ENCODE peak calls at places on chromosomes 4 and X, in eight cellular contexts. One of them, this sample, is unnamed.

GRCh38 chr4:141713771-141714445 is 77.5 kb downstream of the IL15 start:
- DNase-seq in fibroblast of pulmonary artery: peak
- DNase-seq in Jurkat, Clone E6-1: no peak
- DNase-seq in trophoblast cell: no peak
- DNase-seq in activated naive CD8-positive, alpha-beta T cell treated with anti-CD3 and anti-CD28 coated beads for 36 hours: no peak
- DNase-seq in stimulated activated CD4-positive, alpha-beta T cell treated with anti-CD3 and anti-CD28 coated beads, Interleukin-1b, Interleukin-23, amount 100 ng/mL, for 48 hours: no peak
- DNase-seq in upper lobe of right lung: no peak
- DNase-seq in activated naive CD4-positive, alpha-beta T cell treated with anti-CD3 and anti-CD28 coated beads for 36 hours: no peak
- DNase-seq in this sample: no peak

GRCh38 chr4:141016117-141016798 is 117.0 kb downstream of the RNF150 start:
- DNase-seq in fibroblast of pulmonary artery: no peak
- DNase-seq in Jurkat, Clone E6-1: no peak
- DNase-seq in trophoblast cell: no peak
- DNase-seq in activated naive CD8-positive, alpha-beta T cell treated with anti-CD3 and anti-CD28 coated beads for 36 hours: no peak
- DNase-seq in stimulated activated CD4-positive, alpha-beta T cell treated with anti-CD3 and anti-CD28 coated beads, Interleukin-1b, Interleukin-23, amount 100 ng/mL, for 48 hours: no peak
- DNase-seq in upper lobe of right lung: no peak
- DNase-seq in activated naive CD4-positive, alpha-beta T cell treated with anti-CD3 and anti-CD28 coated beads for 36 hours: no peak
- DNase-seq in this sample: no peak

GRCh38 chr4:157048248-157048647 is 27.7 kb upstream of the GLRB start:
- DNase-seq in fibroblast of pulmonary artery: peak
- DNase-seq in Jurkat, Clone E6-1: no peak
- DNase-seq in trophoblast cell: no peak
- DNase-seq in activated naive CD8-positive, alpha-beta T cell treated with anti-CD3 and anti-CD28 coated beads for 36 hours: no peak
- DNase-seq in stimulated activated CD4-positive, alpha-beta T cell treated with anti-CD3 and anti-CD28 coated beads, Interleukin-1b, Interleukin-23, amount 100 ng/mL, for 48 hours: no peak
- DNase-seq in upper lobe of right lung: no peak
- DNase-seq in activated naive CD4-positive, alpha-beta T cell treated with anti-CD3 and anti-CD28 coated beads for 36 hours: no peak
- DNase-seq in this sample: no peak

GRCh38 chr4:1622956-1623355 is 61.2 kb downstream of the FAM53A start:
- DNase-seq in fibroblast of pulmonary artery: no peak
- DNase-seq in Jurkat, Clone E6-1: no peak
- DNase-seq in trophoblast cell: no peak
- DNase-seq in activated naive CD8-positive, alpha-beta T cell treated with anti-CD3 and anti-CD28 coated beads for 36 hours: no peak
- DNase-seq in stimulated activated CD4-positive, alpha-beta T cell treated with anti-CD3 and anti-CD28 coated beads, Interleukin-1b, Interleukin-23, amount 100 ng/mL, for 48 hours: no peak
- DNase-seq in upper lobe of right lung: no peak
- DNase-seq in activated naive CD4-positive, alpha-beta T cell treated with anti-CD3 and anti-CD28 coated beads for 36 hours: no peak
- DNase-seq in this sample: no peak

GRCh38 chrX:55489315-55490009 is at the start of gene USP51:
- DNase-seq in fibroblast of pulmonary artery: peak
- DNase-seq in Jurkat, Clone E6-1: no peak
- DNase-seq in trophoblast cell: peak
- DNase-seq in activated naive CD8-positive, alpha-beta T cell treated with anti-CD3 and anti-CD28 coated beads for 36 hours: peak
- DNase-seq in stimulated activated CD4-positive, alpha-beta T cell treated with anti-CD3 and anti-CD28 coated beads, Interleukin-1b, Interleukin-23, amount 100 ng/mL, for 48 hours: peak
- DNase-seq in upper lobe of right lung: peak
- DNase-seq in activated naive CD4-positive, alpha-beta T cell treated with anti-CD3 and anti-CD28 coated beads for 36 hours: peak
- DNase-seq in this sample: no peak

GRCh38 chr4:2937146-2937857 is 25.9 kb downstream of the NOP14 start:
- DNase-seq in fibroblast of pulmonary artery: no peak
- DNase-seq in Jurkat, Clone E6-1: no peak
- DNase-seq in trophoblast cell: peak
- DNase-seq in activated naive CD8-positive, alpha-beta T cell treated with anti-CD3 and anti-CD28 coated beads for 36 hours: no peak
- DNase-seq in stimulated activated CD4-positive, alpha-beta T cell treated with anti-CD3 and anti-CD28 coated beads, Interleukin-1b, Interleukin-23, amount 100 ng/mL, for 48 hours: no peak
- DNase-seq in upper lobe of right lung: peak
- DNase-seq in activated naive CD4-positive, alpha-beta T cell treated with anti-CD3 and anti-CD28 coated beads for 36 hours: no peak
- DNase-seq in this sample: peak

GRCh38 chr4:153083447-153083921 is 120.8 kb upstream of the TRIM2 start:
- DNase-seq in fibroblast of pulmonary artery: peak
- DNase-seq in Jurkat, Clone E6-1: peak
- DNase-seq in trophoblast cell: peak
- DNase-seq in activated naive CD8-positive, alpha-beta T cell treated with anti-CD3 and anti-CD28 coated beads for 36 hours: peak
- DNase-seq in stimulated activated CD4-positive, alpha-beta T cell treated with anti-CD3 and anti-CD28 coated beads, Interleukin-1b, Interleukin-23, amount 100 ng/mL, for 48 hours: peak
- DNase-seq in upper lobe of right lung: no peak
- DNase-seq in activated naive CD4-positive, alpha-beta T cell treated with anti-CD3 and anti-CD28 coated beads for 36 hours: peak
- DNase-seq in this sample: no peak

GRCh38 chr4:176838611-176839411 is 46.1 kb upstream of the VEGFC start:
- DNase-seq in fibroblast of pulmonary artery: peak
- DNase-seq in Jurkat, Clone E6-1: no peak
- DNase-seq in trophoblast cell: no peak
- DNase-seq in activated naive CD8-positive, alpha-beta T cell treated with anti-CD3 and anti-CD28 coated beads for 36 hours: no peak
- DNase-seq in stimulated activated CD4-positive, alpha-beta T cell treated with anti-CD3 and anti-CD28 coated beads, Interleukin-1b, Interleukin-23, amount 100 ng/mL, for 48 hours: no peak
- DNase-seq in upper lobe of right lung: no peak
- DNase-seq in activated naive CD4-positive, alpha-beta T cell treated with anti-CD3 and anti-CD28 coated beads for 36 hours: no peak
- DNase-seq in this sample: no peak

GRCh38 chr4:147494301-147494700 is 13.4 kb downstream of the EDNRA start:
- DNase-seq in fibroblast of pulmonary artery: no peak
- DNase-seq in Jurkat, Clone E6-1: no peak
- DNase-seq in trophoblast cell: peak
- DNase-seq in activated naive CD8-positive, alpha-beta T cell treated with anti-CD3 and anti-CD28 coated beads for 36 hours: no peak
- DNase-seq in stimulated activated CD4-positive, alpha-beta T cell treated with anti-CD3 and anti-CD28 coated beads, Interleukin-1b, Interleukin-23, amount 100 ng/mL, for 48 hours: no peak
- DNase-seq in upper lobe of right lung: no peak
- DNase-seq in activated naive CD4-positive, alpha-beta T cell treated with anti-CD3 and anti-CD28 coated beads for 36 hours: no peak
- DNase-seq in this sample: no peak

GRCh38 chrX:134969726-134970125 is 21.1 kb upstream of the SMIM10 start:
- DNase-seq in fibroblast of pulmonary artery: no peak
- DNase-seq in Jurkat, Clone E6-1: no peak
- DNase-seq in trophoblast cell: no peak
- DNase-seq in activated naive CD8-positive, alpha-beta T cell treated with anti-CD3 and anti-CD28 coated beads for 36 hours: no peak
- DNase-seq in stimulated activated CD4-positive, alpha-beta T cell treated with anti-CD3 and anti-CD28 coated beads, Interleukin-1b, Interleukin-23, amount 100 ng/mL, for 48 hours: no peak
- DNase-seq in upper lobe of right lung: no peak
- DNase-seq in activated naive CD4-positive, alpha-beta T cell treated with anti-CD3 and anti-CD28 coated beads for 36 hours: no peak
- DNase-seq in this sample: no peak

GRCh38 chr4:85761803-85762202 is 286.9 kb downstream of the ARHGAP24 start:
- DNase-seq in fibroblast of pulmonary artery: peak
- DNase-seq in Jurkat, Clone E6-1: no peak
- DNase-seq in trophoblast cell: no peak
- DNase-seq in activated naive CD8-positive, alpha-beta T cell treated with anti-CD3 and anti-CD28 coated beads for 36 hours: no peak
- DNase-seq in stimulated activated CD4-positive, alpha-beta T cell treated with anti-CD3 and anti-CD28 coated beads, Interleukin-1b, Interleukin-23, amount 100 ng/mL, for 48 hours: no peak
- DNase-seq in upper lobe of right lung: no peak
- DNase-seq in activated naive CD4-positive, alpha-beta T cell treated with anti-CD3 and anti-CD28 coated beads for 36 hours: no peak
- DNase-seq in this sample: no peak

GRCh38 chr4:15756361-15756861 is 21.7 kb upstream of the CD38 start:
- DNase-seq in fibroblast of pulmonary artery: peak
- DNase-seq in Jurkat, Clone E6-1: peak
- DNase-seq in trophoblast cell: peak
- DNase-seq in activated naive CD8-positive, alpha-beta T cell treated with anti-CD3 and anti-CD28 coated beads for 36 hours: peak
- DNase-seq in stimulated activated CD4-positive, alpha-beta T cell treated with anti-CD3 and anti-CD28 coated beads, Interleukin-1b, Interleukin-23, amount 100 ng/mL, for 48 hours: peak
- DNase-seq in upper lobe of right lung: no peak
- DNase-seq in activated naive CD4-positive, alpha-beta T cell treated with anti-CD3 and anti-CD28 coated beads for 36 hours: peak
- DNase-seq in this sample: peak

GRCh38 chr4:123393696-123394095 is 2.9 kb upstream of the SPRY1 start:
- DNase-seq in fibroblast of pulmonary artery: no peak
- DNase-seq in Jurkat, Clone E6-1: no peak
- DNase-seq in trophoblast cell: no peak
- DNase-seq in activated naive CD8-positive, alpha-beta T cell treated with anti-CD3 and anti-CD28 coated beads for 36 hours: no peak
- DNase-seq in stimulated activated CD4-positive, alpha-beta T cell treated with anti-CD3 and anti-CD28 coated beads, Interleukin-1b, Interleukin-23, amount 100 ng/mL, for 48 hours: no peak
- DNase-seq in upper lobe of right lung: no peak
- DNase-seq in activated naive CD4-positive, alpha-beta T cell treated with anti-CD3 and anti-CD28 coated beads for 36 hours: no peak
- DNase-seq in this sample: no peak

GRCh38 chr4:106369456-106370060 is 980 bp upstream of the GIMD1 start:
- DNase-seq in fibroblast of pulmonary artery: peak
- DNase-seq in Jurkat, Clone E6-1: peak
- DNase-seq in trophoblast cell: peak
- DNase-seq in activated naive CD8-positive, alpha-beta T cell treated with anti-CD3 and anti-CD28 coated beads for 36 hours: no peak
- DNase-seq in stimulated activated CD4-positive, alpha-beta T cell treated with anti-CD3 and anti-CD28 coated beads, Interleukin-1b, Interleukin-23, amount 100 ng/mL, for 48 hours: no peak
- DNase-seq in upper lobe of right lung: no peak
- DNase-seq in activated naive CD4-positive, alpha-beta T cell treated with anti-CD3 and anti-CD28 coated beads for 36 hours: peak
- DNase-seq in this sample: peak

GRCh38 chr4:156838761-156839160 is 132.8 kb downstream of the PDGFC start:
- DNase-seq in fibroblast of pulmonary artery: peak
- DNase-seq in Jurkat, Clone E6-1: no peak
- DNase-seq in trophoblast cell: no peak
- DNase-seq in activated naive CD8-positive, alpha-beta T cell treated with anti-CD3 and anti-CD28 coated beads for 36 hours: no peak
- DNase-seq in stimulated activated CD4-positive, alpha-beta T cell treated with anti-CD3 and anti-CD28 coated beads, Interleukin-1b, Interleukin-23, amount 100 ng/mL, for 48 hours: no peak
- DNase-seq in upper lobe of right lung: no peak
- DNase-seq in activated naive CD4-positive, alpha-beta T cell treated with anti-CD3 and anti-CD28 coated beads for 36 hours: no peak
- DNase-seq in this sample: no peak

GRCh38 chrX:34382416-34382815 is 250.3 kb upstream of the FAM47A start:
- DNase-seq in fibroblast of pulmonary artery: peak
- DNase-seq in Jurkat, Clone E6-1: no peak
- DNase-seq in trophoblast cell: no peak
- DNase-seq in activated naive CD8-positive, alpha-beta T cell treated with anti-CD3 and anti-CD28 coated beads for 36 hours: no peak
- DNase-seq in stimulated activated CD4-positive, alpha-beta T cell treated with anti-CD3 and anti-CD28 coated beads, Interleukin-1b, Interleukin-23, amount 100 ng/mL, for 48 hours: no peak
- DNase-seq in upper lobe of right lung: no peak
- DNase-seq in activated naive CD4-positive, alpha-beta T cell treated with anti-CD3 and anti-CD28 coated beads for 36 hours: no peak
- DNase-seq in this sample: no peak

GRCh38 chrX:74923942-74924448 is 1.3 kb downstream of the NEXMIF start:
- DNase-seq in fibroblast of pulmonary artery: peak
- DNase-seq in Jurkat, Clone E6-1: peak
- DNase-seq in trophoblast cell: no peak
- DNase-seq in activated naive CD8-positive, alpha-beta T cell treated with anti-CD3 and anti-CD28 coated beads for 36 hours: peak
- DNase-seq in stimulated activated CD4-positive, alpha-beta T cell treated with anti-CD3 and anti-CD28 coated beads, Interleukin-1b, Interleukin-23, amount 100 ng/mL, for 48 hours: peak
- DNase-seq in upper lobe of right lung: peak
- DNase-seq in activated naive CD4-positive, alpha-beta T cell treated with anti-CD3 and anti-CD28 coated beads for 36 hours: peak
- DNase-seq in this sample: no peak

GRCh38 chr4:128298852-128299251 is 11.2 kb upstream of the PGRMC2 start:
- DNase-seq in fibroblast of pulmonary artery: no peak
- DNase-seq in Jurkat, Clone E6-1: no peak
- DNase-seq in trophoblast cell: no peak
- DNase-seq in activated naive CD8-positive, alpha-beta T cell treated with anti-CD3 and anti-CD28 coated beads for 36 hours: no peak
- DNase-seq in stimulated activated CD4-positive, alpha-beta T cell treated with anti-CD3 and anti-CD28 coated beads, Interleukin-1b, Interleukin-23, amount 100 ng/mL, for 48 hours: no peak
- DNase-seq in upper lobe of right lung: no peak
- DNase-seq in activated naive CD4-positive, alpha-beta T cell treated with anti-CD3 and anti-CD28 coated beads for 36 hours: no peak
- DNase-seq in this sample: no peak

GRCh38 chr4:26248647-26249046 is 72.2 kb upstream of the RBPJ start:
- DNase-seq in fibroblast of pulmonary artery: peak
- DNase-seq in Jurkat, Clone E6-1: no peak
- DNase-seq in trophoblast cell: no peak
- DNase-seq in activated naive CD8-positive, alpha-beta T cell treated with anti-CD3 and anti-CD28 coated beads for 36 hours: no peak
- DNase-seq in stimulated activated CD4-positive, alpha-beta T cell treated with anti-CD3 and anti-CD28 coated beads, Interleukin-1b, Interleukin-23, amount 100 ng/mL, for 48 hours: no peak
- DNase-seq in upper lobe of right lung: no peak
- DNase-seq in activated naive CD4-positive, alpha-beta T cell treated with anti-CD3 and anti-CD28 coated beads for 36 hours: no peak
- DNase-seq in this sample: no peak

GRCh38 chr4:156771171-156771837 is 200.3 kb downstream of the PDGFC start:
- DNase-seq in fibroblast of pulmonary artery: peak
- DNase-seq in Jurkat, Clone E6-1: no peak
- DNase-seq in trophoblast cell: peak
- DNase-seq in activated naive CD8-positive, alpha-beta T cell treated with anti-CD3 and anti-CD28 coated beads for 36 hours: no peak
- DNase-seq in stimulated activated CD4-positive, alpha-beta T cell treated with anti-CD3 and anti-CD28 coated beads, Interleukin-1b, Interleukin-23, amount 100 ng/mL, for 48 hours: no peak
- DNase-seq in upper lobe of right lung: no peak
- DNase-seq in activated naive CD4-positive, alpha-beta T cell treated with anti-CD3 and anti-CD28 coated beads for 36 hours: no peak
- DNase-seq in this sample: peak

GRCh38 chr4:26135331-26135730 is 185.5 kb upstream of the RBPJ start:
- DNase-seq in fibroblast of pulmonary artery: no peak
- DNase-seq in Jurkat, Clone E6-1: no peak
- DNase-seq in trophoblast cell: no peak
- DNase-seq in activated naive CD8-positive, alpha-beta T cell treated with anti-CD3 and anti-CD28 coated beads for 36 hours: no peak
- DNase-seq in stimulated activated CD4-positive, alpha-beta T cell treated with anti-CD3 and anti-CD28 coated beads, Interleukin-1b, Interleukin-23, amount 100 ng/mL, for 48 hours: no peak
- DNase-seq in upper lobe of right lung: no peak
- DNase-seq in activated naive CD4-positive, alpha-beta T cell treated with anti-CD3 and anti-CD28 coated beads for 36 hours: no peak
- DNase-seq in this sample: no peak

GRCh38 chr4:20248155-20248558 is 3.5 kb upstream of the SLIT2 start:
- DNase-seq in fibroblast of pulmonary artery: peak
- DNase-seq in Jurkat, Clone E6-1: peak
- DNase-seq in trophoblast cell: peak
- DNase-seq in activated naive CD8-positive, alpha-beta T cell treated with anti-CD3 and anti-CD28 coated beads for 36 hours: no peak
- DNase-seq in stimulated activated CD4-positive, alpha-beta T cell treated with anti-CD3 and anti-CD28 coated beads, Interleukin-1b, Interleukin-23, amount 100 ng/mL, for 48 hours: no peak
- DNase-seq in upper lobe of right lung: no peak
- DNase-seq in activated naive CD4-positive, alpha-beta T cell treated with anti-CD3 and anti-CD28 coated beads for 36 hours: no peak
- DNase-seq in this sample: no peak

GRCh38 chrX:119692241-119693031 is 532 bp downstream of the SEPTIN6 start:
- DNase-seq in fibroblast of pulmonary artery: peak
- DNase-seq in Jurkat, Clone E6-1: no peak
- DNase-seq in trophoblast cell: peak
- DNase-seq in activated naive CD8-positive, alpha-beta T cell treated with anti-CD3 and anti-CD28 coated beads for 36 hours: no peak
- DNase-seq in stimulated activated CD4-positive, alpha-beta T cell treated with anti-CD3 and anti-CD28 coated beads, Interleukin-1b, Interleukin-23, amount 100 ng/mL, for 48 hours: peak
- DNase-seq in upper lobe of right lung: peak
- DNase-seq in activated naive CD4-positive, alpha-beta T cell treated with anti-CD3 and anti-CD28 coated beads for 36 hours: peak
- DNase-seq in this sample: no peak

GRCh38 chr4:53039741-53040458 is 177.8 kb downstream of the RASL11B start:
- DNase-seq in fibroblast of pulmonary artery: no peak
- DNase-seq in Jurkat, Clone E6-1: no peak
- DNase-seq in trophoblast cell: no peak
- DNase-seq in activated naive CD8-positive, alpha-beta T cell treated with anti-CD3 and anti-CD28 coated beads for 36 hours: no peak
- DNase-seq in stimulated activated CD4-positive, alpha-beta T cell treated with anti-CD3 and anti-CD28 coated beads, Interleukin-1b, Interleukin-23, amount 100 ng/mL, for 48 hours: no peak
- DNase-seq in upper lobe of right lung: no peak
- DNase-seq in activated naive CD4-positive, alpha-beta T cell treated with anti-CD3 and anti-CD28 coated beads for 36 hours: no peak
- DNase-seq in this sample: no peak

GRCh38 chr4:126530996-126531585 is 1101.7 kb upstream of the INTU start:
- DNase-seq in fibroblast of pulmonary artery: peak
- DNase-seq in Jurkat, Clone E6-1: no peak
- DNase-seq in trophoblast cell: no peak
- DNase-seq in activated naive CD8-positive, alpha-beta T cell treated with anti-CD3 and anti-CD28 coated beads for 36 hours: no peak
- DNase-seq in stimulated activated CD4-positive, alpha-beta T cell treated with anti-CD3 and anti-CD28 coated beads, Interleukin-1b, Interleukin-23, amount 100 ng/mL, for 48 hours: no peak
- DNase-seq in upper lobe of right lung: no peak
- DNase-seq in activated naive CD4-positive, alpha-beta T cell treated with anti-CD3 and anti-CD28 coated beads for 36 hours: no peak
- DNase-seq in this sample: no peak

GRCh38 chrX:120791013-120791643 is 84.5 kb downstream of the CT47B1 start:
- DNase-seq in fibroblast of pulmonary artery: peak
- DNase-seq in Jurkat, Clone E6-1: no peak
- DNase-seq in trophoblast cell: no peak
- DNase-seq in activated naive CD8-positive, alpha-beta T cell treated with anti-CD3 and anti-CD28 coated beads for 36 hours: no peak
- DNase-seq in stimulated activated CD4-positive, alpha-beta T cell treated with anti-CD3 and anti-CD28 coated beads, Interleukin-1b, Interleukin-23, amount 100 ng/mL, for 48 hours: no peak
- DNase-seq in upper lobe of right lung: no peak
- DNase-seq in activated naive CD4-positive, alpha-beta T cell treated with anti-CD3 and anti-CD28 coated beads for 36 hours: no peak
- DNase-seq in this sample: no peak

GRCh38 chrX:150185766-150186165 is 177.4 kb upstream of the MAMLD1 start:
- DNase-seq in fibroblast of pulmonary artery: no peak
- DNase-seq in Jurkat, Clone E6-1: no peak
- DNase-seq in trophoblast cell: peak
- DNase-seq in activated naive CD8-positive, alpha-beta T cell treated with anti-CD3 and anti-CD28 coated beads for 36 hours: no peak
- DNase-seq in stimulated activated CD4-positive, alpha-beta T cell treated with anti-CD3 and anti-CD28 coated beads, Interleukin-1b, Interleukin-23, amount 100 ng/mL, for 48 hours: no peak
- DNase-seq in upper lobe of right lung: no peak
- DNase-seq in activated naive CD4-positive, alpha-beta T cell treated with anti-CD3 and anti-CD28 coated beads for 36 hours: no peak
- DNase-seq in this sample: no peak

GRCh38 chr4:26031704-26032103 is 117.7 kb downstream of the SMIM20 start:
- DNase-seq in fibroblast of pulmonary artery: no peak
- DNase-seq in Jurkat, Clone E6-1: no peak
- DNase-seq in trophoblast cell: no peak
- DNase-seq in activated naive CD8-positive, alpha-beta T cell treated with anti-CD3 and anti-CD28 coated beads for 36 hours: no peak
- DNase-seq in stimulated activated CD4-positive, alpha-beta T cell treated with anti-CD3 and anti-CD28 coated beads, Interleukin-1b, Interleukin-23, amount 100 ng/mL, for 48 hours: no peak
- DNase-seq in upper lobe of right lung: no peak
- DNase-seq in activated naive CD4-positive, alpha-beta T cell treated with anti-CD3 and anti-CD28 coated beads for 36 hours: no peak
- DNase-seq in this sample: no peak

GRCh38 chr4:15150636-15151432 is 148.6 kb downstream of the CPEB2 start:
- DNase-seq in fibroblast of pulmonary artery: no peak
- DNase-seq in Jurkat, Clone E6-1: no peak
- DNase-seq in trophoblast cell: no peak
- DNase-seq in activated naive CD8-positive, alpha-beta T cell treated with anti-CD3 and anti-CD28 coated beads for 36 hours: no peak
- DNase-seq in stimulated activated CD4-positive, alpha-beta T cell treated with anti-CD3 and anti-CD28 coated beads, Interleukin-1b, Interleukin-23, amount 100 ng/mL, for 48 hours: no peak
- DNase-seq in upper lobe of right lung: no peak
- DNase-seq in activated naive CD4-positive, alpha-beta T cell treated with anti-CD3 and anti-CD28 coated beads for 36 hours: no peak
- DNase-seq in this sample: no peak

GRCh38 chrX:37348237-37349130 is 680 bp upstream of the PRRG1 start:
- DNase-seq in fibroblast of pulmonary artery: peak
- DNase-seq in Jurkat, Clone E6-1: no peak
- DNase-seq in trophoblast cell: peak
- DNase-seq in activated naive CD8-positive, alpha-beta T cell treated with anti-CD3 and anti-CD28 coated beads for 36 hours: no peak
- DNase-seq in stimulated activated CD4-positive, alpha-beta T cell treated with anti-CD3 and anti-CD28 coated beads, Interleukin-1b, Interleukin-23, amount 100 ng/mL, for 48 hours: no peak
- DNase-seq in upper lobe of right lung: no peak
- DNase-seq in activated naive CD4-positive, alpha-beta T cell treated with anti-CD3 and anti-CD28 coated beads for 36 hours: no peak
- DNase-seq in this sample: no peak

GRCh38 chrX:37667141-37667540 is 18.4 kb upstream of the XK start:
- DNase-seq in fibroblast of pulmonary artery: no peak
- DNase-seq in Jurkat, Clone E6-1: no peak
- DNase-seq in trophoblast cell: no peak
- DNase-seq in activated naive CD8-positive, alpha-beta T cell treated with anti-CD3 and anti-CD28 coated beads for 36 hours: no peak
- DNase-seq in stimulated activated CD4-positive, alpha-beta T cell treated with anti-CD3 and anti-CD28 coated beads, Interleukin-1b, Interleukin-23, amount 100 ng/mL, for 48 hours: no peak
- DNase-seq in upper lobe of right lung: no peak
- DNase-seq in activated naive CD4-positive, alpha-beta T cell treated with anti-CD3 and anti-CD28 coated beads for 36 hours: no peak
- DNase-seq in this sample: no peak

GRCh38 chr4:788636-789297 is 37.2 kb downstream of the CPLX1 start:
- DNase-seq in fibroblast of pulmonary artery: no peak
- DNase-seq in Jurkat, Clone E6-1: no peak
- DNase-seq in trophoblast cell: no peak
- DNase-seq in activated naive CD8-positive, alpha-beta T cell treated with anti-CD3 and anti-CD28 coated beads for 36 hours: no peak
- DNase-seq in stimulated activated CD4-positive, alpha-beta T cell treated with anti-CD3 and anti-CD28 coated beads, Interleukin-1b, Interleukin-23, amount 100 ng/mL, for 48 hours: no peak
- DNase-seq in upper lobe of right lung: no peak
- DNase-seq in activated naive CD4-positive, alpha-beta T cell treated with anti-CD3 and anti-CD28 coated beads for 36 hours: no peak
- DNase-seq in this sample: no peak

GRCh38 chrX:80335062-80335830 is 85.0 kb upstream of the TENT5D start:
- DNase-seq in fibroblast of pulmonary artery: peak
- DNase-seq in Jurkat, Clone E6-1: no peak
- DNase-seq in trophoblast cell: no peak
- DNase-seq in activated naive CD8-positive, alpha-beta T cell treated with anti-CD3 and anti-CD28 coated beads for 36 hours: peak
- DNase-seq in stimulated activated CD4-positive, alpha-beta T cell treated with anti-CD3 and anti-CD28 coated beads, Interleukin-1b, Interleukin-23, amount 100 ng/mL, for 48 hours: peak
- DNase-seq in upper lobe of right lung: peak
- DNase-seq in activated naive CD4-positive, alpha-beta T cell treated with anti-CD3 and anti-CD28 coated beads for 36 hours: peak
- DNase-seq in this sample: no peak

GRCh38 chr4:21226637-21227538 is 526.6 kb downstream of the PACRGL start:
- DNase-seq in fibroblast of pulmonary artery: no peak
- DNase-seq in Jurkat, Clone E6-1: no peak
- DNase-seq in trophoblast cell: no peak
- DNase-seq in activated naive CD8-positive, alpha-beta T cell treated with anti-CD3 and anti-CD28 coated beads for 36 hours: no peak
- DNase-seq in stimulated activated CD4-positive, alpha-beta T cell treated with anti-CD3 and anti-CD28 coated beads, Interleukin-1b, Interleukin-23, amount 100 ng/mL, for 48 hours: no peak
- DNase-seq in upper lobe of right lung: no peak
- DNase-seq in activated naive CD4-positive, alpha-beta T cell treated with anti-CD3 and anti-CD28 coated beads for 36 hours: no peak
- DNase-seq in this sample: no peak